ENCODE peak calls at places on chromosomes 16 and 17, in seven cellular contexts. Y is breast epithelium, V is lower lobe of right lung, R is GM12878, L is dorsolateral prefrontal cortex, C is astrocyte of the cerebellum, G is fibroblast of mammary gland. U is an unnamed sample.

GRCh38 chr16:9465150-9465549 is 373.7 kb downstream of the HAPSTR1 start:
- DNase-seq in Y (no peak), V (no peak), R (no peak), L (no peak), C (no peak), G (no peak), U (no peak)

GRCh38 chr17:13970531-13970930 is 98.8 kb upstream of the COX10 start:
- DNase-seq in Y (no peak), V (no peak), R (no peak), L (no peak), C (no peak), G (no peak), U (no peak)

GRCh38 chr16:29807426-29808218 is 1.3 kb downstream of the MAZ start:
- DNase-seq in Y (peak; percentile 91), V (peak; percentile 92), R (no peak), L (peak; percentile 91), C (peak; percentile 73), G (peak; percentile 91), U (no peak)

GRCh38 chr17:29569245-29569950 is 897 bp downstream of the TP53I13 start:
- DNase-seq in Y (peak; percentile 16), V (no peak), R (no peak), L (peak; percentile 29), C (no peak), G (no peak), U (peak; percentile 83)

GRCh38 chr17:78431692-78431958 is 53.2 kb downstream of the PGS1 start:
- DNase-seq in Y (no peak), V (no peak), R (no peak), L (no peak), C (no peak), G (no peak), U (no peak)

GRCh38 chr16:66618588-66618987 is 14.1 kb downstream of the CMTM3 start:
- DNase-seq in Y (no peak), V (no peak), R (no peak), L (no peak), C (peak; percentile 97), G (peak; percentile 99), U (no peak)

GRCh38 chr16:89102777-89103073 is 9.1 kb downstream of the ACSF3 start:
- DNase-seq in Y (no peak), V (no peak), R (no peak), L (no peak), C (no peak), G (no peak), U (no peak)

GRCh38 chr17:2170023-2170422 is 115.1 kb downstream of the HIC1 start:
- DNase-seq in Y (no peak), V (no peak), R (no peak), L (no peak), C (no peak), G (no peak), U (no peak)

GRCh38 chr17:59154721-59155438 is at the start of gene SKA2:
- DNase-seq in Y (peak; percentile 98), V (peak; percentile 96), R (peak; percentile 100), L (peak; percentile 98), C (no peak), G (no peak), U (peak; percentile 98)

GRCh38 chr16:2930236-2930635 is 18.5 kb downstream of the FLYWCH1 start:
- DNase-seq in Y (no peak), V (no peak), R (no peak), L (no peak), C (no peak), G (no peak), U (no peak)

GRCh38 chr16:81696136-81696958 is 82.7 kb upstream of the PLCG2 start:
- DNase-seq in Y (no peak), V (no peak), R (no peak), L (no peak), C (no peak), G (no peak), U (peak; percentile 84)

GRCh38 chr17:72125742-72126141 is 4.9 kb downstream of the SOX9 start:
- DNase-seq in Y (no peak), V (no peak), R (no peak), L (no peak), C (no peak), G (peak; percentile 45), U (no peak)

GRCh38 chr17:78357177-78357586 is 2.7 kb downstream of the SOCS3 start:
- DNase-seq in Y (no peak), V (peak; percentile 66), R (no peak), L (no peak), C (no peak), G (peak; percentile 78), U (no peak)

GRCh38 chr16:85562102-85562786 is 50.9 kb upstream of the GSE1 start:
- DNase-seq in Y (no peak), V (no peak), R (no peak), L (no peak), C (no peak), G (no peak), U (no peak)

GRCh38 chr16:62041401-62041800 is 5.2 kb upstream of the CDH8 start:
- DNase-seq in Y (no peak), V (no peak), R (no peak), L (peak; percentile 47), C (peak; percentile 47), G (peak; percentile 3), U (no peak)

GRCh38 chr17:80189611-80190010 is 19.8 kb downstream of the CARD14 start:
- DNase-seq in Y (no peak), V (no peak), R (no peak), L (no peak), C (no peak), G (no peak), U (no peak)

GRCh38 chr16:82082543-82083244 is 47.6 kb downstream of the HSD17B2 start:
- DNase-seq in Y (no peak), V (no peak), R (no peak), L (no peak), C (peak; percentile 35), G (peak; percentile 56), U (no peak)

GRCh38 chr17:82098169-82098938 is at the start of gene FASN:
- DNase-seq in Y (peak; percentile 94), V (peak; percentile 96), R (peak; percentile 65), L (peak; percentile 93), C (peak; percentile 88), G (peak; percentile 93), U (no peak)

GRCh38 chr16:24116989-24117388 is 139.1 kb upstream of the CACNG3 start:
- DNase-seq in Y (no peak), V (no peak), R (no peak), L (no peak), C (no peak), G (no peak), U (no peak)

GRCh38 chr17:66677201-66677981 is 157.5 kb upstream of the CACNG5 start:
- DNase-seq in Y (no peak), V (no peak), R (no peak), L (no peak), C (peak; percentile 20), G (peak; percentile 98), U (no peak)

DNA sequence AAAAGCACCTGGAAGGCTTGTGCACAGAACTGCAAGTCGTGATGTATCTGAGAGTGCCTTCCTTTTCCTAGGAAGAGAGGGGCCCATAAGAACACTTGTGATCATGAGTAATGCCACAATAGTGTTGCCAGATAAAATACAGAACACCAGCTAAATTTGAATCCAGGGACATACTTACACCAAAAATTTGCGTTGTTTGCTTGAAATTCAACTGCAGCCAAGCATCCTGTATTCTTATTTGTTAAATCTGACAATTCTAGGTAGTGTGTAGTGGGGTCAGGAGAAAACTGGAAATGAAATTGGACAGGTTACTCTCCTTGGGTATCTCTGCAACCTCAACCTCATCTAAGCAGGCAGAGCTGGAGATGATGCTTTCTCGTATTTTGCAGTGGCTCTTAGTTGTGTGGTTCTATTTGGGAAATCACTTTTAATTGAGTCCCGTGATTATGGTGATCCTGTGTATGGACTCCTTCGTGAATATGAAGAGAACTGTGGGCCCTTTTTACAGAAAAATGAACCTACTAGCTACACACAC is 12.0 kb downstream of the SLC35B1 start:
- DNase-seq in Y (no peak), V (no peak), R (no peak), L (no peak), C (no peak), G (no peak), U (no peak)
- TF ChIP-seq CTCF in Y (no peak), V (peak; percentile 0), R (no peak), L (no peak), C (no peak), G (no peak), U (peak; percentile 10)

GRCh38 chr17:73196500-73196899 is 3.6 kb downstream of the COG1 start:
- DNase-seq in Y (no peak), V (peak; percentile 58), R (no peak), L (peak; percentile 57), C (no peak), G (no peak), U (no peak)
- TF ChIP-seq CTCF in Y (no peak), V (peak; percentile 33), R (no peak), L (no peak), C (peak; percentile 38), G (peak; percentile 7), U (peak; percentile 52)

DNA sequence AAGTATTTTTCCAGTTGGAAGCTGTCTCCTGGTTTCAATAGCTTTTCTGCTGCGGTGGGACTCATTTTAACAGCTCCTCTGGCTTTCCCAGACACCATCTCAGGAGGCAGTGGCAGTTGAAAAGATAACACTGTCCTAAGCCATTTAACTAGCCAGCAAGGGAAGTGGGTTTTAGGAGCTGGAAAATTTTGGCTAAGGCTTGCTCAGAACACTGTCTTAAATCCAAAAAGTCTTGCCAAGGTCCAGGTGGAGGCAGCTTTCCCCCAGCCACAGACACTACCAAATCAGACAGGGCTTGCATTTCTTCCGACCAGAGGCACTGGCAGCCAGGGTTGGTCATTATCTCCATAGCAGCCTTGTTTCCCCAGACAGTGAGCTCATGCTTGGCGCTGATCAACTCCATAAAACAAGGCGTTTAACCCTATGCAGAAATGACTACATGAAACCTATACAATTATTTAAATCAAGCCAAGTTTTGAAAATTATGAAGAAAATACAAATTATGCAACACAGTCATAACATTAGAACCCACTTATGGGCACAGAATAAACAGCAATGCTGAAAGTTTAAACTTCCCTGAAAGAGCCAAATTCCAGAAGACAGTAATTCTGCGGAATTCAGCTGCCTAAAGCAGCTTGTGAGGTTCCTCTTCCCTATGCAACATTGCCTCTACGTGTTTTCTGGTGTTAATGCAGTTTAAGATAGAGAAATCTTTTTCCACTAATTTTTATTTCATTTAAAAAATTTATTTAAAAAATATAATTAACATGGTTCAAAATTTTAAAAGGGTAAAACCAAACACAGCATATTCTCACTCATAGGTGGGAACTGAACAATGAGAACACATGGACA is 25.0 kb downstream of the GABARAPL2 start:
- DNase-seq in Y (peak; percentile 33), V (no peak), R (no peak), L (no peak), C (peak; percentile 53), G (peak; percentile 75), U (no peak)
- TF ChIP-seq CTCF in Y (no peak), V (no peak), R (no peak), L (no peak), C (peak; percentile 9), G (no peak), U (peak; percentile 43)

DNA sequence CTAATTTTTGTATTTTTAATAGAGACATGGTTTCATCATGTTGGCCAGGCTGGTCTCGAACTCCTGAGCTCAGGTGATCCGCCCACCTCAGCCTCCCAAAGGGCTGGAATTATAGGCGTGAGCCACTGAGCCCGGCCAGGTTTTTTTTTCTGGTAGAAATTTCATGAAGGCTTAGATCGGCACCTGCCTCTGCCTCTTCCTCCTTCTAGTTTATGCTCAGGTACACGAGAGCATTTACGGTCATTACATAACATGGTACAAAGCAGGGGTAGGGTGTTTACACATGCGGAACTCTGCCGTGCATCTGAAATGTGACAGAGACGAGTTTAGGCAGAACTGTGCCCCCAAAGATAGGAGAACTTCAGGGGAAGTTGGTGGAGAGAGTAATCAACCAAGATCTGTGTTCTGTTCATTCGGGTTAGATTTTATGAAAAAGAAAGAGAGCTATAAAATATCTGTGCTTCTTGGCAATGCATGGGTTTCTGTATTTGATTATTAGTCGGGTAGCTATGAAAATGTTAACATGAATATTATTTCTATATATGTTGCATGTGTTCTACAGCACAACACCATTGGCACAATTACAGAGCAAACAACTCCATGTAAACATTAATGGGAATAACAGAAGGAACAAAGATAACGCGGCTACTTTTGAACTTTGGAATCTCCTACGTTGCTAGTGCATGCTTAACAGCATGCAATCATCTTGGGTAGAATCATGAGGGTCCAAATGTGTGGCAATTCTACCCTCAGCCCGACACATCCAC is 23.6 kb upstream of the MAP2K6 start:
- DNase-seq in Y (no peak), V (no peak), R (no peak), L (no peak), C (no peak), G (no peak), U (no peak)
- TF ChIP-seq CTCF in Y (no peak), V (no peak), R (no peak), L (no peak), C (no peak), G (no peak), U (no peak)

U was measured in chondrocyte.